ENCODE peak calls at places on chromosomes 16 and 17, in ten cellular contexts. One of them, this sample, is unnamed.

GRCh38 chr16:17803625-17804410 is 333.1 kb upstream of the XYLT1 start:
- DNase-seq in ovary: no peak
- DNase-seq in A549: no peak
- DNase-seq in sigmoid colon: no peak
- DNase-seq in stomach: no peak
- DNase-seq in tibial nerve: no peak
- DNase-seq in SK-N-SH: no peak
- DNase-seq in K562: no peak
- DNase-seq in H1: no peak
- DNase-seq in suprapubic skin: no peak
- DNase-seq in this sample: no peak

GRCh38 chr17:80036715-80037477 is 454 bp downstream of the CCDC40 start:
- DNase-seq in ovary: no peak
- DNase-seq in A549: peak
- DNase-seq in sigmoid colon: no peak
- DNase-seq in stomach: no peak
- DNase-seq in tibial nerve: no peak
- DNase-seq in SK-N-SH: peak
- DNase-seq in K562: peak
- DNase-seq in H1: peak
- DNase-seq in suprapubic skin: peak
- DNase-seq in this sample: peak

GRCh38 chr16:4450921-4451619 is 23.4 kb downstream of the NMRAL1 start:
- DNase-seq in ovary: no peak
- DNase-seq in A549: no peak
- DNase-seq in sigmoid colon: no peak
- DNase-seq in stomach: no peak
- DNase-seq in tibial nerve: no peak
- DNase-seq in SK-N-SH: no peak
- DNase-seq in K562: no peak
- DNase-seq in H1: no peak
- DNase-seq in suprapubic skin: no peak
- DNase-seq in this sample: no peak

GRCh38 chr17:72266099-72266852 is 145.5 kb downstream of the SOX9 start:
- DNase-seq in ovary: no peak
- DNase-seq in A549: no peak
- DNase-seq in sigmoid colon: no peak
- DNase-seq in stomach: no peak
- DNase-seq in tibial nerve: no peak
- DNase-seq in SK-N-SH: peak
- DNase-seq in K562: no peak
- DNase-seq in H1: no peak
- DNase-seq in suprapubic skin: no peak
- DNase-seq in this sample: no peak

GRCh38 chr16:89217388-89218191 is at the start of gene ZNF778:
- DNase-seq in ovary: peak
- DNase-seq in A549: peak
- DNase-seq in sigmoid colon: peak
- DNase-seq in stomach: peak
- DNase-seq in tibial nerve: peak
- DNase-seq in SK-N-SH: peak
- DNase-seq in K562: peak
- DNase-seq in H1: peak
- DNase-seq in suprapubic skin: peak
- DNase-seq in this sample: peak

GRCh38 chr16:86975445-86975844 is 341.7 kb downstream of the C16orf95 start:
- DNase-seq in ovary: peak
- DNase-seq in A549: peak
- DNase-seq in sigmoid colon: no peak
- DNase-seq in stomach: no peak
- DNase-seq in tibial nerve: no peak
- DNase-seq in SK-N-SH: peak
- DNase-seq in K562: peak
- DNase-seq in H1: peak
- DNase-seq in suprapubic skin: no peak
- DNase-seq in this sample: no peak

GRCh38 chr17:17366941-17367885 is 64.0 kb downstream of the NT5M start:
- DNase-seq in ovary: no peak
- DNase-seq in A549: no peak
- DNase-seq in sigmoid colon: no peak
- DNase-seq in stomach: no peak
- DNase-seq in tibial nerve: no peak
- DNase-seq in SK-N-SH: no peak
- DNase-seq in K562: no peak
- DNase-seq in H1: no peak
- DNase-seq in suprapubic skin: no peak
- DNase-seq in this sample: no peak

GRCh38 chr17:68396226-68396780 is 61.0 kb downstream of the WIPI1 start:
- DNase-seq in ovary: no peak
- DNase-seq in A549: no peak
- DNase-seq in sigmoid colon: peak
- DNase-seq in stomach: no peak
- DNase-seq in tibial nerve: no peak
- DNase-seq in SK-N-SH: no peak
- DNase-seq in K562: no peak
- DNase-seq in H1: peak
- DNase-seq in suprapubic skin: no peak
- DNase-seq in this sample: no peak

GRCh38 chr16:58456193-58456592 is 43.8 kb upstream of the NDRG4 start:
- DNase-seq in ovary: no peak
- DNase-seq in A549: no peak
- DNase-seq in sigmoid colon: no peak
- DNase-seq in stomach: no peak
- DNase-seq in tibial nerve: no peak
- DNase-seq in SK-N-SH: no peak
- DNase-seq in K562: no peak
- DNase-seq in H1: no peak
- DNase-seq in suprapubic skin: no peak
- DNase-seq in this sample: no peak

GRCh38 chr17:75005291-75005690 is 7.2 kb upstream of the MRPL58 start:
- DNase-seq in ovary: no peak
- DNase-seq in A549: no peak
- DNase-seq in sigmoid colon: no peak
- DNase-seq in stomach: no peak
- DNase-seq in tibial nerve: no peak
- DNase-seq in SK-N-SH: no peak
- DNase-seq in K562: no peak
- DNase-seq in H1: no peak
- DNase-seq in suprapubic skin: no peak
- DNase-seq in this sample: no peak

GRCh38 chr17:2140683-2141082 is 85.8 kb downstream of the HIC1 start:
- DNase-seq in ovary: no peak
- DNase-seq in A549: no peak
- DNase-seq in sigmoid colon: no peak
- DNase-seq in stomach: no peak
- DNase-seq in tibial nerve: no peak
- DNase-seq in SK-N-SH: no peak
- DNase-seq in K562: no peak
- DNase-seq in H1: no peak
- DNase-seq in suprapubic skin: no peak
- DNase-seq in this sample: no peak

GRCh38 chr16:66549284-66550131 is at the start of gene TK2:
- DNase-seq in ovary: peak
- DNase-seq in A549: peak
- DNase-seq in sigmoid colon: peak
- DNase-seq in stomach: peak
- DNase-seq in tibial nerve: peak
- DNase-seq in SK-N-SH: peak
- DNase-seq in K562: peak
- DNase-seq in H1: peak
- DNase-seq in suprapubic skin: peak
- DNase-seq in this sample: peak

GRCh38 chr17:6517017-6517416 is 39.3 kb downstream of the PITPNM3 start:
- DNase-seq in ovary: no peak
- DNase-seq in A549: no peak
- DNase-seq in sigmoid colon: no peak
- DNase-seq in stomach: no peak
- DNase-seq in tibial nerve: no peak
- DNase-seq in SK-N-SH: no peak
- DNase-seq in K562: no peak
- DNase-seq in H1: no peak
- DNase-seq in suprapubic skin: no peak
- DNase-seq in this sample: no peak

DNA sequence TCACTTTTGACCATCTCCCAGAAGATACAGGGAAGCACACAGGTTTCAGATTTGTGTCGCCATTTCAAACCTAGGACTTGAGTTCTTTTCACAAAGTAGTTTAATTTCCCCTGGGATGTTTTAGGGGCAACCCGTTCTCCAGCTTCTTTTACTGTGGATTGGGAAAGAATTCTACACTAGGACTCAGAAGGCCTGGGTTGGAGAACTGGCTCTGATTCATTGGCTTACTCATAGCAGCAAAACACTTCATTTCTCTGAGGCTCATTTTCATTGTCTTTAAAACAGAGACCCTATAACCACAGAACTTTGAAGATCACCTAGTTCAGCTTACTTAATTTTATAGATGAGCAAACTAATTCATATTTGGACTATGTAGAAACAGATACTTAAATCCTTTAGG is 175.9 kb upstream of the SALL1 start:
- DNase-seq in ovary: no peak
- DNase-seq in A549: no peak
- DNase-seq in sigmoid colon: no peak
- DNase-seq in stomach: no peak
- DNase-seq in tibial nerve: no peak
- DNase-seq in SK-N-SH: no peak
- DNase-seq in K562: no peak
- DNase-seq in H1: no peak
- DNase-seq in suprapubic skin: no peak
- DNase-seq in this sample: no peak
- TF ChIP-seq EP300 in ovary: no peak
- TF ChIP-seq EP300 in A549: no peak
- TF ChIP-seq EP300 in sigmoid colon: no peak
- TF ChIP-seq EP300 in stomach: no peak
- TF ChIP-seq EP300 in tibial nerve: no peak
- TF ChIP-seq EP300 in SK-N-SH: no peak
- TF ChIP-seq EP300 in K562: no peak
- TF ChIP-seq EP300 in H1: no peak
- TF ChIP-seq EP300 in suprapubic skin: no peak
- TF ChIP-seq EP300 in this sample: no peak

GRCh38 chr17:14332331-14332730 is 31.4 kb downstream of the HS3ST3B1 start:
- DNase-seq in ovary: no peak
- DNase-seq in A549: no peak
- DNase-seq in sigmoid colon: no peak
- DNase-seq in stomach: no peak
- DNase-seq in tibial nerve: no peak
- DNase-seq in SK-N-SH: no peak
- DNase-seq in K562: no peak
- DNase-seq in H1: no peak
- DNase-seq in suprapubic skin: no peak
- DNase-seq in this sample: no peak

GRCh38 chr17:14331982-14332298 is 31.1 kb downstream of the HS3ST3B1 start:
- DNase-seq in ovary: no peak
- DNase-seq in A549: no peak
- DNase-seq in sigmoid colon: no peak
- DNase-seq in stomach: no peak
- DNase-seq in tibial nerve: no peak
- DNase-seq in SK-N-SH: no peak
- DNase-seq in K562: no peak
- DNase-seq in H1: no peak
- DNase-seq in suprapubic skin: no peak
- DNase-seq in this sample: no peak

GRCh38 chr17:14329900-14330491 is 29.1 kb downstream of the HS3ST3B1 start:
- DNase-seq in ovary: no peak
- DNase-seq in A549: no peak
- DNase-seq in sigmoid colon: no peak
- DNase-seq in stomach: no peak
- DNase-seq in tibial nerve: no peak
- DNase-seq in SK-N-SH: no peak
- DNase-seq in K562: no peak
- DNase-seq in H1: no peak
- DNase-seq in suprapubic skin: no peak
- DNase-seq in this sample: no peak

GRCh38 chr17:14330492-14330920 is 29.6 kb downstream of the HS3ST3B1 start:
- DNase-seq in ovary: peak
- DNase-seq in A549: no peak
- DNase-seq in sigmoid colon: no peak
- DNase-seq in stomach: no peak
- DNase-seq in tibial nerve: no peak
- DNase-seq in SK-N-SH: no peak
- DNase-seq in K562: no peak
- DNase-seq in H1: no peak
- DNase-seq in suprapubic skin: no peak
- DNase-seq in this sample: no peak

GRCh38 chr17:14331200-14331981 is 30.5 kb downstream of the HS3ST3B1 start:
- DNase-seq in ovary: no peak
- DNase-seq in A549: no peak
- DNase-seq in sigmoid colon: no peak
- DNase-seq in stomach: no peak
- DNase-seq in tibial nerve: no peak
- DNase-seq in SK-N-SH: no peak
- DNase-seq in K562: peak
- DNase-seq in H1: no peak
- DNase-seq in suprapubic skin: no peak
- DNase-seq in this sample: no peak
- H3K27ac ChIP-seq in ovary: no peak
- H3K27ac ChIP-seq in A549: no peak
- H3K27ac ChIP-seq in sigmoid colon: no peak
- H3K27ac ChIP-seq in stomach: no peak
- H3K27ac ChIP-seq in tibial nerve: no peak
- H3K27ac ChIP-seq in SK-N-SH: no peak
- H3K27ac ChIP-seq in K562: peak
- H3K27ac ChIP-seq in H1: peak
- H3K27ac ChIP-seq in suprapubic skin: no peak
- H3K27ac ChIP-seq in this sample: no peak

GRCh38 chr16:74793571-74793970 is 19.0 kb upstream of the FA2H start:
- DNase-seq in ovary: no peak
- DNase-seq in A549: no peak
- DNase-seq in sigmoid colon: no peak
- DNase-seq in stomach: no peak
- DNase-seq in tibial nerve: no peak
- DNase-seq in SK-N-SH: no peak
- DNase-seq in K562: no peak
- DNase-seq in H1: no peak
- DNase-seq in suprapubic skin: no peak
- DNase-seq in this sample: no peak
- TF ChIP-seq EP300 in ovary: no peak
- TF ChIP-seq EP300 in A549: no peak
- TF ChIP-seq EP300 in sigmoid colon: no peak
- TF ChIP-seq EP300 in stomach: no peak
- TF ChIP-seq EP300 in tibial nerve: no peak
- TF ChIP-seq EP300 in SK-N-SH: no peak
- TF ChIP-seq EP300 in K562: no peak
- TF ChIP-seq EP300 in H1: no peak
- TF ChIP-seq EP300 in suprapubic skin: no peak
- TF ChIP-seq EP300 in this sample: no peak

DNA sequence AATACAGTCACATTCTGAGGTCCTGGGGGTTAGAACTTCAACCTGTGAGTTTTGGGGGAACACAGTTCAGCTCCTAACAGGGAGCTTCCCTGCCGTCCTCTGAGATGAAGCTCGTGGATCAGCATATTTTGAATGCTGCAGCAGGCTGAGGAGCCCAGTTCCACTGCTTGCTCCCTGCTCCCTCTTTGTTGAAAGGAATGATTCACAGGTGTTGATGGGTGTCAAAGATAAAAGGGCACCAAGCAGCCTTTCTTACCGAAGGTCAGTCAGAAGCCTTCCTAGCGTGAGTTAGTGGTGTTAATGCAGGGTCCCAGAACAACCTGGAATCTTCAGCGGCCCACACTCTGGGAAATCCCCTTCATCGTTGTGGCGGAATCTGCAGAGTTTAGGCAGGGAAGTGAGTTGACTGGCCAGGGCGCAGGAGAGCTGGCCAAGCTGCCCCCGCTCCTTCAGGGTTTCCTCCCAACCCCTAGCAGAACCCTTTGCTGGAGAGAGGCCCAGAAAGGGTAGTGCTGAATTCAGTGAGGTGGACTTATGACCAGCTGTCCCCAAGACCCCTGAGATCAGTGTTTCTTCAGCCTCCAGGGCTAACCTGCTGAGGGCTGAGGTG is 114.8 kb downstream of the GNAO1 start:
- DNase-seq in ovary: no peak
- DNase-seq in A549: no peak
- DNase-seq in sigmoid colon: no peak
- DNase-seq in stomach: no peak
- DNase-seq in tibial nerve: no peak
- DNase-seq in SK-N-SH: no peak
- DNase-seq in K562: no peak
- DNase-seq in H1: no peak
- DNase-seq in suprapubic skin: no peak
- DNase-seq in this sample: no peak
- H3K27ac ChIP-seq in ovary: no peak
- H3K27ac ChIP-seq in A549: no peak
- H3K27ac ChIP-seq in sigmoid colon: no peak
- H3K27ac ChIP-seq in stomach: no peak
- H3K27ac ChIP-seq in tibial nerve: no peak
- H3K27ac ChIP-seq in SK-N-SH: no peak
- H3K27ac ChIP-seq in K562: no peak
- H3K27ac ChIP-seq in H1: no peak
- H3K27ac ChIP-seq in suprapubic skin: no peak
- H3K27ac ChIP-seq in this sample: no peak